ENCODE peak calls at places on chromosomes 5 and 9, in nine cellular contexts. One of them, this sample, is unnamed.

GRCh38 chr5:52771343-52772039 is 16.2 kb upstream of the ITGA1 start:
- DNase-seq in stomach: no peak
- DNase-seq in ovary: no peak
- DNase-seq in H1: no peak
- DNase-seq in A549: no peak
- DNase-seq in heart left ventricle: no peak
- DNase-seq in adrenal gland: no peak
- DNase-seq in transverse colon: no peak
- DNase-seq in breast epithelium: no peak
- DNase-seq in this sample: no peak

GRCh38 chr9:33180526-33181184 is 13.5 kb upstream of the B4GALT1 start:
- DNase-seq in stomach: no peak
- DNase-seq in ovary: no peak
- DNase-seq in H1: no peak
- DNase-seq in A549: no peak
- DNase-seq in heart left ventricle: no peak
- DNase-seq in adrenal gland: no peak
- DNase-seq in transverse colon: no peak
- DNase-seq in breast epithelium: no peak
- DNase-seq in this sample: no peak

GRCh38 chr5:135631356-135631755 is 52.6 kb upstream of the CXCL14 start:
- DNase-seq in stomach: no peak
- DNase-seq in ovary: no peak
- DNase-seq in H1: no peak
- DNase-seq in A549: no peak
- DNase-seq in heart left ventricle: no peak
- DNase-seq in adrenal gland: no peak
- DNase-seq in transverse colon: no peak
- DNase-seq in breast epithelium: no peak
- DNase-seq in this sample: peak; percentile 60

GRCh38 chr9:134004131-134004873 is 12.2 kb upstream of the VAV2 start:
- DNase-seq in stomach: no peak
- DNase-seq in ovary: no peak
- DNase-seq in H1: no peak
- DNase-seq in A549: no peak
- DNase-seq in heart left ventricle: no peak
- DNase-seq in adrenal gland: no peak
- DNase-seq in transverse colon: no peak
- DNase-seq in breast epithelium: no peak
- DNase-seq in this sample: no peak

GRCh38 chr9:34047864-34048729 is 590 bp downstream of the UBAP2 start:
- DNase-seq in stomach: peak; percentile 37
- DNase-seq in ovary: no peak
- DNase-seq in H1: no peak
- DNase-seq in A549: peak; percentile 56
- DNase-seq in heart left ventricle: peak; percentile 49
- DNase-seq in adrenal gland: peak; percentile 44
- DNase-seq in transverse colon: peak; percentile 69
- DNase-seq in breast epithelium: peak; percentile 45
- DNase-seq in this sample: peak; percentile 92

GRCh38 chr5:140108093-140109049 is 5.5 kb upstream of the PURA start:
- DNase-seq in stomach: peak; percentile 41
- DNase-seq in ovary: peak; percentile 53
- DNase-seq in H1: no peak
- DNase-seq in A549: no peak
- DNase-seq in heart left ventricle: peak; percentile 32
- DNase-seq in adrenal gland: no peak
- DNase-seq in transverse colon: peak; percentile 90
- DNase-seq in breast epithelium: no peak
- DNase-seq in this sample: no peak

GRCh38 chr9:121735065-121735791 is 83.8 kb downstream of the DAB2IP start:
- DNase-seq in stomach: no peak
- DNase-seq in ovary: peak; percentile 47
- DNase-seq in H1: peak; percentile 71
- DNase-seq in A549: peak; percentile 69
- DNase-seq in heart left ventricle: no peak
- DNase-seq in adrenal gland: no peak
- DNase-seq in transverse colon: peak; percentile 58
- DNase-seq in breast epithelium: no peak
- DNase-seq in this sample: no peak

GRCh38 chr5:161420526-161420925 is 126.0 kb downstream of the GABRB2 start:
- DNase-seq in stomach: no peak
- DNase-seq in ovary: no peak
- DNase-seq in H1: no peak
- DNase-seq in A549: no peak
- DNase-seq in heart left ventricle: no peak
- DNase-seq in adrenal gland: no peak
- DNase-seq in transverse colon: no peak
- DNase-seq in breast epithelium: no peak
- DNase-seq in this sample: no peak

GRCh38 chr5:79973511-79973910 is 17.6 kb downstream of the MTX3 start:
- DNase-seq in stomach: no peak
- DNase-seq in ovary: no peak
- DNase-seq in H1: no peak
- DNase-seq in A549: no peak
- DNase-seq in heart left ventricle: no peak
- DNase-seq in adrenal gland: no peak
- DNase-seq in transverse colon: no peak
- DNase-seq in breast epithelium: no peak
- DNase-seq in this sample: no peak

GRCh38 chr5:56012281-56012963 is 17.7 kb upstream of the IL6ST start:
- DNase-seq in stomach: peak; percentile 54
- DNase-seq in ovary: no peak
- DNase-seq in H1: no peak
- DNase-seq in A549: no peak
- DNase-seq in heart left ventricle: no peak
- DNase-seq in adrenal gland: peak; percentile 26
- DNase-seq in transverse colon: peak; percentile 20
- DNase-seq in breast epithelium: no peak
- DNase-seq in this sample: no peak

GRCh38 chr9:129351642-129352151 is 173.6 kb upstream of the IER5L start:
- DNase-seq in stomach: no peak
- DNase-seq in ovary: no peak
- DNase-seq in H1: no peak
- DNase-seq in A549: no peak
- DNase-seq in heart left ventricle: no peak
- DNase-seq in adrenal gland: no peak
- DNase-seq in transverse colon: no peak
- DNase-seq in breast epithelium: no peak
- DNase-seq in this sample: no peak

GRCh38 chr5:122154910-122155309 is 25.6 kb downstream of the ZNF474 start:
- DNase-seq in stomach: no peak
- DNase-seq in ovary: no peak
- DNase-seq in H1: no peak
- DNase-seq in A549: no peak
- DNase-seq in heart left ventricle: no peak
- DNase-seq in adrenal gland: no peak
- DNase-seq in transverse colon: no peak
- DNase-seq in breast epithelium: no peak
- DNase-seq in this sample: no peak

GRCh38 chr5:89560724-89561123 is 677.7 kb upstream of the MEF2C start:
- DNase-seq in stomach: no peak
- DNase-seq in ovary: no peak
- DNase-seq in H1: no peak
- DNase-seq in A549: no peak
- DNase-seq in heart left ventricle: no peak
- DNase-seq in adrenal gland: no peak
- DNase-seq in transverse colon: no peak
- DNase-seq in breast epithelium: no peak
- DNase-seq in this sample: no peak

GRCh38 chr9:116417464-116417863 is 263.9 kb downstream of the PAPPA start:
- DNase-seq in stomach: no peak
- DNase-seq in ovary: no peak
- DNase-seq in H1: no peak
- DNase-seq in A549: no peak
- DNase-seq in heart left ventricle: no peak
- DNase-seq in adrenal gland: no peak
- DNase-seq in transverse colon: no peak
- DNase-seq in breast epithelium: no peak
- DNase-seq in this sample: no peak

DNA sequence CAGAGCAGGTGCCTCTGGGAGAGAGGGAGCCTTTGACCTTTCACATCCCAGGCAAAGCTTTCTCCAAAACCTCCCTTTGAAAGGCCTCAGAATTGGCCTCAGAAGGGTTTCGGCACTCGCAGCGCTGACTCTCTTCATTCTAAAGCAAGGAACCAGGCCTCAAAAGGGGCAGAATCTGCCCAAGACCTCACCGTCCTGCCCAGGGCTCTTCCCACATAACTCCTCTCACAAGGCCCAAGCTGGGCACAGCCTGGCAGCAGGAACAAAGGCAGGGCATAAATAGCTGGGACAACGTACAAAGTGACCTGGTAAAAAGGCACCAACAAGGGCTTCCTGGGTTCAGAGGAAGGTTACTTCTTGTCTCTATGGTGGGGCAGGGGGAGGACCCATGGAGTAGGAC is 166.3 kb upstream of the FSTL4 start:
- DNase-seq in stomach: no peak
- DNase-seq in ovary: no peak
- DNase-seq in H1: no peak
- DNase-seq in A549: no peak
- DNase-seq in heart left ventricle: no peak
- DNase-seq in adrenal gland: no peak
- DNase-seq in transverse colon: no peak
- DNase-seq in breast epithelium: no peak
- DNase-seq in this sample: no peak
- TF ChIP-seq POLR2A in stomach: no peak
- TF ChIP-seq POLR2A in ovary: no peak
- TF ChIP-seq POLR2A in H1: no peak
- TF ChIP-seq POLR2A in A549: no peak
- TF ChIP-seq POLR2A in heart left ventricle: no peak
- TF ChIP-seq POLR2A in adrenal gland: no peak
- TF ChIP-seq POLR2A in transverse colon: no peak
- TF ChIP-seq POLR2A in breast epithelium: no peak
- TF ChIP-seq POLR2A in this sample: no peak

GRCh38 chr9:109064963-109065701 is 51.8 kb upstream of the CTNNAL1 start:
- DNase-seq in stomach: no peak
- DNase-seq in ovary: no peak
- DNase-seq in H1: no peak
- DNase-seq in A549: peak; percentile 55
- DNase-seq in heart left ventricle: no peak
- DNase-seq in adrenal gland: no peak
- DNase-seq in transverse colon: no peak
- DNase-seq in breast epithelium: no peak
- DNase-seq in this sample: no peak
- TF ChIP-seq CTCF in stomach: no peak
- TF ChIP-seq CTCF in ovary: no peak
- TF ChIP-seq CTCF in H1: no peak
- TF ChIP-seq CTCF in A549: no peak
- TF ChIP-seq CTCF in heart left ventricle: no peak
- TF ChIP-seq CTCF in adrenal gland: no peak
- TF ChIP-seq CTCF in transverse colon: no peak
- TF ChIP-seq CTCF in breast epithelium: no peak
- TF ChIP-seq CTCF in this sample: no peak

DNA sequence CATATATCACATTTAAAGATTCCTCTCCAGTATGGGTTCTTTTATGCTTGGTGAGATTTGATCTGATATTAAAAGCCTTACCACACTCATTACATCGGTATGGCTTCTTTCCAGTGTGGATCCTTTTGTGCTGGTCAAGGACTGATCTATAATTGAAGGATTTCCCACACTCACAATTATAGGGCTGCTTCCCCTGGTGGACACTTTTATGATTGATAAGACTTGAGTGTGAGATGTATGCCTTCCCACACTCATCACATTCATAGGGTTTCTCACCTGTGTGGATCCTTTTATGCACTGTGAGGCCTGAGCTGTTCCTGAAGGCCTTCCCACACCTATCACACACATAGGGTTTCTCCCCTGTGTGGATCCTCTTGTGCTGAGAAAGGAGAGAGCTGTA is 12.2 kb downstream of the ZFP62 start:
- DNase-seq in stomach: no peak
- DNase-seq in ovary: no peak
- DNase-seq in H1: no peak
- DNase-seq in A549: peak; percentile 17
- DNase-seq in heart left ventricle: no peak
- DNase-seq in adrenal gland: no peak
- DNase-seq in transverse colon: no peak
- DNase-seq in breast epithelium: no peak
- DNase-seq in this sample: no peak
- H3K9me3 ChIP-seq in stomach: peaks cover 32% of the 10 kb centered on the region
- H3K9me3 ChIP-seq in ovary: peaks cover 28% of the 10 kb centered on the region
- H3K9me3 ChIP-seq in H1: peaks cover 69% of the 10 kb centered on the region
- H3K9me3 ChIP-seq in A549: peaks cover 99% of the 10 kb centered on the region
- H3K9me3 ChIP-seq in heart left ventricle: no peaks in the 10 kb centered on the region
- H3K9me3 ChIP-seq in adrenal gland: no peaks in the 10 kb centered on the region
- H3K9me3 ChIP-seq in transverse colon: peaks cover 11% of the 10 kb centered on the region
- H3K9me3 ChIP-seq in breast epithelium: peaks cover 25% of the 10 kb centered on the region
- H3K9me3 ChIP-seq in this sample: peaks cover 4% of the 10 kb centered on the region

GRCh38 chr5:134138416-134139376 is 24.2 kb downstream of the TCF7 start:
- DNase-seq in stomach: peak; percentile 22
- DNase-seq in ovary: peak; percentile 28
- DNase-seq in H1: no peak
- DNase-seq in A549: no peak
- DNase-seq in heart left ventricle: no peak
- DNase-seq in adrenal gland: peak; percentile 9
- DNase-seq in transverse colon: no peak
- DNase-seq in breast epithelium: peak; percentile 16
- DNase-seq in this sample: peak; percentile 77
- TF ChIP-seq POLR2A in stomach: no peak
- TF ChIP-seq POLR2A in ovary: no peak
- TF ChIP-seq POLR2A in H1: no peak
- TF ChIP-seq POLR2A in A549: no peak
- TF ChIP-seq POLR2A in heart left ventricle: no peak
- TF ChIP-seq POLR2A in adrenal gland: no peak
- TF ChIP-seq POLR2A in transverse colon: no peak
- TF ChIP-seq POLR2A in breast epithelium: no peak
- TF ChIP-seq POLR2A in this sample: no peak

DNA sequence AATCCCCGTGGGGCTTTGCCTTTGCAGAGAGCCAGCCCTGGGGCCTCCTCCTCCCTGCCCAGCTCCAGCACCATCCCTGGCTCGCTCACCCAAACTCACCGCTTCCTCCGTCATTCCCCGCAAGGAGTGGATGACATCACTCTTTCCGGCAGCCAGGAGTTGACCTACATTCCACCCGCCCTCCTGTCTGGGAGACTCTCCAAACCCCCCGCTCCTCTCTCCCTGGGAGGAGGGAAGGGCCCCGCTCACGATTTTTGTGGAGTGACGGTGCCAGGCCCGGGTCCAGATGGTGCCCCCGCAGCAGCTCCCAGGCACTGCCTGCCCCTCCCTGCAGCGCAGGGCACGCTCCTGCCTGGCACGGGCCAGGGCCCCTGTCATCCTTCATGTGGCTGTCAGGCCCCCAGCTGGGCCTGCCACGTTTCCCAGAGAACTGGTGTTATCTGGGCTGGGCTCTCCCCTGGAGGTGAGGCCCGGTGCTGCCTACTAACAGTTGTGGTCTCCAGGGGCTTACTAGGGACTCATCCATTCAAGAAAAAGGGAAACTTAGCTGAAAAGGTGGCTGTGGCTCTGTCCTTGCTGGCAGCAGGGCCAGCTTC is 52.3 kb downstream of the NTNG2 start:
- DNase-seq in stomach: peak; percentile 38
- DNase-seq in ovary: peak; percentile 81
- DNase-seq in H1: no peak
- DNase-seq in A549: peak; percentile 51
- DNase-seq in heart left ventricle: peak; percentile 95
- DNase-seq in adrenal gland: peak; percentile 92
- DNase-seq in transverse colon: no peak
- DNase-seq in breast epithelium: peak; percentile 82
- DNase-seq in this sample: peak; percentile 93
- TF ChIP-seq CTCF in stomach: no peak
- TF ChIP-seq CTCF in ovary: no peak
- TF ChIP-seq CTCF in H1: no peak
- TF ChIP-seq CTCF in A549: no peak
- TF ChIP-seq CTCF in heart left ventricle: no peak
- TF ChIP-seq CTCF in adrenal gland: peak; percentile 49
- TF ChIP-seq CTCF in transverse colon: no peak
- TF ChIP-seq CTCF in breast epithelium: no peak
- TF ChIP-seq CTCF in this sample: no peak